ENCODE peak calls at places on chromosomes 4 and X, in five cellular contexts. E is RWPE1; F is skeletal muscle cell; L is stimulated activated CD4-positive, alpha-beta T cell treated with anti-CD3 and anti-CD28 coated beads, Interleukin-1b, Interleukin-23, amount 100 ng/mL, for 1 hour; A is left cardiac atrium. H is an unnamed sample.

GRCh38 chr4:7938513-7939376 is 916 bp downstream of the AFAP1 start:
- DNase-seq in E (peak), A (peak), F (no peak), L (no peak), H (peak)

GRCh38 chr4:2412885-2413716 is 5.3 kb downstream of the ZFYVE28 start:
- DNase-seq in A (peak), L (peak), F (peak), E (peak), H (peak)

GRCh38 chrX:1453390-1453783 is 678 bp upstream of the ASMTL start:
- DNase-seq in F (no peak), A (peak), E (no peak), L (no peak), H (no peak)

GRCh38 chr4:181194096-181194495 is 1049.1 kb upstream of the TENM3 start:
- DNase-seq in L (no peak), F (peak), A (no peak), E (peak), H (peak)

GRCh38 chrX:150842198-150842553 is 56.3 kb downstream of the CD99L2 start:
- DNase-seq in L (no peak), A (no peak), E (no peak), F (no peak), H (no peak)

GRCh38 chr4:44623687-44624086 is 27.7 kb downstream of the YIPF7 start:
- DNase-seq in E (no peak), A (no peak), L (no peak), F (no peak), H (no peak)

GRCh38 chr4:152094851-152095700 is 334.3 kb upstream of the GATB start:
- DNase-seq in L (no peak), F (no peak), A (no peak), E (no peak), H (peak)

GRCh38 chr4:151874328-151874727 is 113.5 kb upstream of the GATB start:
- DNase-seq in A (no peak), F (no peak), E (no peak), L (no peak), H (no peak)

GRCh38 chrX:55867254-55867653 is 149.7 kb downstream of the RRAGB start:
- DNase-seq in L (no peak), A (no peak), E (peak), F (no peak), H (no peak)

GRCh38 chr4:33381806-33382205 is 2661.6 kb downstream of the PCDH7 start:
- DNase-seq in E (no peak), L (no peak), F (no peak), A (no peak), H (no peak)

GRCh38 chrX:40282348-40282747 is 184.6 kb upstream of the BCOR start:
- DNase-seq in A (no peak), E (no peak), L (no peak), F (no peak), H (no peak)

GRCh38 chr4:161828061-161828460 is 335.7 kb downstream of the FSTL5 start:
- DNase-seq in F (peak), L (no peak), E (no peak), A (no peak), H (no peak)

GRCh38 chr4:173270312-173271027 is 63.7 kb downstream of the HMGB2 start:
- DNase-seq in F (no peak), E (no peak), A (no peak), L (no peak), H (no peak)

GRCh38 chrX:111098874-111099273 is 2.9 kb downstream of the PAK3 start:
- DNase-seq in F (no peak), A (peak), L (peak), E (no peak), H (peak)

GRCh38 chrX:135431886-135432285 is 10.1 kb downstream of the SMIM10L2A start:
- DNase-seq in F (no peak), L (no peak), A (no peak), E (no peak), H (no peak)

GRCh38 chr4:120066182-120066524 is 495 bp downstream of the MAD2L1 start:
- DNase-seq in L (no peak), A (no peak), E (peak), F (no peak), H (no peak)

GRCh38 chr4:89839558-89839957 is 2.6 kb upstream of the SNCA start:
- DNase-seq in L (no peak), E (no peak), F (no peak), A (no peak), H (no peak)

GRCh38 chr4:73206236-73206635 is 52.4 kb downstream of the ANKRD17 start:
- DNase-seq in F (no peak), E (no peak), A (no peak), L (no peak), H (no peak)

GRCh38 chr4:140344111-140344510 is 29.3 kb upstream of the SCOC start:
- DNase-seq in L (no peak), A (no peak), F (no peak), E (no peak), H (no peak)